ENCODE peak calls at places on chromosomes 11 and 22, in ten cellular contexts. One of them, this sample, is unnamed.

GRCh38 chr11:114953039-114953438 is 274.7 kb downstream of the NXPE2 start:
- DNase-seq in left lobe of liver: no peak
- DNase-seq in H4: no peak
- DNase-seq in B cell: no peak
- DNase-seq in M059J: no peak
- DNase-seq in COLO829: no peak
- DNase-seq in stimulated activated CD8-positive, alpha-beta memory T cell treated with anti-CD3 and anti-CD28 coated beads, Interleukin-15, amount 100 ng/mL, for 1 hour: no peak
- DNase-seq in stimulated activated CD4-positive, alpha-beta T cell treated with anti-CD3 and anti-CD28 coated beads, Interleukin-2, amount 100 ng/mL, for 24 hours: no peak
- DNase-seq in NCI-H2029 treated with DMSO at 0.1 percent for 48 hours: no peak
- DNase-seq in HT-29: peak
- DNase-seq in this sample: no peak

GRCh38 chr22:41589260-41589600 is 410 bp downstream of the PMM1 start:
- DNase-seq in left lobe of liver: no peak
- DNase-seq in H4: no peak
- DNase-seq in B cell: no peak
- DNase-seq in M059J: no peak
- DNase-seq in COLO829: no peak
- DNase-seq in stimulated activated CD8-positive, alpha-beta memory T cell treated with anti-CD3 and anti-CD28 coated beads, Interleukin-15, amount 100 ng/mL, for 1 hour: peak
- DNase-seq in stimulated activated CD4-positive, alpha-beta T cell treated with anti-CD3 and anti-CD28 coated beads, Interleukin-2, amount 100 ng/mL, for 24 hours: peak
- DNase-seq in NCI-H2029 treated with DMSO at 0.1 percent for 48 hours: no peak
- DNase-seq in HT-29: no peak
- DNase-seq in this sample: no peak

GRCh38 chr11:71342951-71343827 is 90.8 kb upstream of the SHANK2 start:
- DNase-seq in left lobe of liver: peak
- DNase-seq in H4: no peak
- DNase-seq in B cell: no peak
- DNase-seq in M059J: peak
- DNase-seq in COLO829: peak
- DNase-seq in stimulated activated CD8-positive, alpha-beta memory T cell treated with anti-CD3 and anti-CD28 coated beads, Interleukin-15, amount 100 ng/mL, for 1 hour: no peak
- DNase-seq in stimulated activated CD4-positive, alpha-beta T cell treated with anti-CD3 and anti-CD28 coated beads, Interleukin-2, amount 100 ng/mL, for 24 hours: peak
- DNase-seq in NCI-H2029 treated with DMSO at 0.1 percent for 48 hours: peak
- DNase-seq in HT-29: peak
- DNase-seq in this sample: no peak

GRCh38 chr11:72681226-72682153 is 7.3 kb upstream of the PDE2A start:
- DNase-seq in left lobe of liver: no peak
- DNase-seq in H4: no peak
- DNase-seq in B cell: no peak
- DNase-seq in M059J: peak
- DNase-seq in COLO829: no peak
- DNase-seq in stimulated activated CD8-positive, alpha-beta memory T cell treated with anti-CD3 and anti-CD28 coated beads, Interleukin-15, amount 100 ng/mL, for 1 hour: no peak
- DNase-seq in stimulated activated CD4-positive, alpha-beta T cell treated with anti-CD3 and anti-CD28 coated beads, Interleukin-2, amount 100 ng/mL, for 24 hours: no peak
- DNase-seq in NCI-H2029 treated with DMSO at 0.1 percent for 48 hours: no peak
- DNase-seq in HT-29: no peak
- DNase-seq in this sample: no peak

GRCh38 chr11:2317354-2318050 is 15.7 kb downstream of the TSPAN32 start:
- DNase-seq in left lobe of liver: peak
- DNase-seq in H4: no peak
- DNase-seq in B cell: no peak
- DNase-seq in M059J: no peak
- DNase-seq in COLO829: no peak
- DNase-seq in stimulated activated CD8-positive, alpha-beta memory T cell treated with anti-CD3 and anti-CD28 coated beads, Interleukin-15, amount 100 ng/mL, for 1 hour: no peak
- DNase-seq in stimulated activated CD4-positive, alpha-beta T cell treated with anti-CD3 and anti-CD28 coated beads, Interleukin-2, amount 100 ng/mL, for 24 hours: no peak
- DNase-seq in NCI-H2029 treated with DMSO at 0.1 percent for 48 hours: no peak
- DNase-seq in HT-29: no peak
- DNase-seq in this sample: no peak

GRCh38 chr11:3088806-3089205 is 31.6 kb upstream of the CARS1 start:
- DNase-seq in left lobe of liver: no peak
- DNase-seq in H4: no peak
- DNase-seq in B cell: no peak
- DNase-seq in M059J: peak
- DNase-seq in COLO829: no peak
- DNase-seq in stimulated activated CD8-positive, alpha-beta memory T cell treated with anti-CD3 and anti-CD28 coated beads, Interleukin-15, amount 100 ng/mL, for 1 hour: no peak
- DNase-seq in stimulated activated CD4-positive, alpha-beta T cell treated with anti-CD3 and anti-CD28 coated beads, Interleukin-2, amount 100 ng/mL, for 24 hours: no peak
- DNase-seq in NCI-H2029 treated with DMSO at 0.1 percent for 48 hours: no peak
- DNase-seq in HT-29: no peak
- DNase-seq in this sample: no peak

GRCh38 chr11:14386895-14387480 is 28.0 kb upstream of the RRAS2 start:
- DNase-seq in left lobe of liver: no peak
- DNase-seq in H4: no peak
- DNase-seq in B cell: no peak
- DNase-seq in M059J: peak
- DNase-seq in COLO829: no peak
- DNase-seq in stimulated activated CD8-positive, alpha-beta memory T cell treated with anti-CD3 and anti-CD28 coated beads, Interleukin-15, amount 100 ng/mL, for 1 hour: no peak
- DNase-seq in stimulated activated CD4-positive, alpha-beta T cell treated with anti-CD3 and anti-CD28 coated beads, Interleukin-2, amount 100 ng/mL, for 24 hours: no peak
- DNase-seq in NCI-H2029 treated with DMSO at 0.1 percent for 48 hours: no peak
- DNase-seq in HT-29: no peak
- DNase-seq in this sample: no peak

GRCh38 chr22:44206696-44207095 is 26.0 kb downstream of the PARVG start:
- DNase-seq in left lobe of liver: no peak
- DNase-seq in H4: no peak
- DNase-seq in B cell: no peak
- DNase-seq in M059J: no peak
- DNase-seq in COLO829: no peak
- DNase-seq in stimulated activated CD8-positive, alpha-beta memory T cell treated with anti-CD3 and anti-CD28 coated beads, Interleukin-15, amount 100 ng/mL, for 1 hour: no peak
- DNase-seq in stimulated activated CD4-positive, alpha-beta T cell treated with anti-CD3 and anti-CD28 coated beads, Interleukin-2, amount 100 ng/mL, for 24 hours: no peak
- DNase-seq in NCI-H2029 treated with DMSO at 0.1 percent for 48 hours: no peak
- DNase-seq in HT-29: no peak
- DNase-seq in this sample: no peak

GRCh38 chr11:72081184-72081644 is 564 bp downstream of the LRRC51 start:
- DNase-seq in left lobe of liver: no peak
- DNase-seq in H4: no peak
- DNase-seq in B cell: no peak
- DNase-seq in M059J: no peak
- DNase-seq in COLO829: no peak
- DNase-seq in stimulated activated CD8-positive, alpha-beta memory T cell treated with anti-CD3 and anti-CD28 coated beads, Interleukin-15, amount 100 ng/mL, for 1 hour: no peak
- DNase-seq in stimulated activated CD4-positive, alpha-beta T cell treated with anti-CD3 and anti-CD28 coated beads, Interleukin-2, amount 100 ng/mL, for 24 hours: no peak
- DNase-seq in NCI-H2029 treated with DMSO at 0.1 percent for 48 hours: no peak
- DNase-seq in HT-29: no peak
- DNase-seq in this sample: no peak

GRCh38 chr22:17199131-17199731 is 20.0 kb downstream of the ADA2 start:
- DNase-seq in left lobe of liver: no peak
- DNase-seq in H4: no peak
- DNase-seq in B cell: no peak
- DNase-seq in M059J: peak
- DNase-seq in COLO829: no peak
- DNase-seq in stimulated activated CD8-positive, alpha-beta memory T cell treated with anti-CD3 and anti-CD28 coated beads, Interleukin-15, amount 100 ng/mL, for 1 hour: no peak
- DNase-seq in stimulated activated CD4-positive, alpha-beta T cell treated with anti-CD3 and anti-CD28 coated beads, Interleukin-2, amount 100 ng/mL, for 24 hours: no peak
- DNase-seq in NCI-H2029 treated with DMSO at 0.1 percent for 48 hours: peak
- DNase-seq in HT-29: no peak
- DNase-seq in this sample: peak

GRCh38 chr11:58963551-58964075 is 24.3 kb downstream of the GLYATL1 start:
- DNase-seq in left lobe of liver: peak
- DNase-seq in H4: no peak
- DNase-seq in B cell: no peak
- DNase-seq in M059J: no peak
- DNase-seq in COLO829: peak
- DNase-seq in stimulated activated CD8-positive, alpha-beta memory T cell treated with anti-CD3 and anti-CD28 coated beads, Interleukin-15, amount 100 ng/mL, for 1 hour: no peak
- DNase-seq in stimulated activated CD4-positive, alpha-beta T cell treated with anti-CD3 and anti-CD28 coated beads, Interleukin-2, amount 100 ng/mL, for 24 hours: no peak
- DNase-seq in NCI-H2029 treated with DMSO at 0.1 percent for 48 hours: no peak
- DNase-seq in HT-29: no peak
- DNase-seq in this sample: no peak

GRCh38 chr11:107691003-107691402 is 20.9 kb downstream of the SLN start:
- DNase-seq in left lobe of liver: no peak
- DNase-seq in H4: no peak
- DNase-seq in B cell: no peak
- DNase-seq in M059J: peak
- DNase-seq in COLO829: no peak
- DNase-seq in stimulated activated CD8-positive, alpha-beta memory T cell treated with anti-CD3 and anti-CD28 coated beads, Interleukin-15, amount 100 ng/mL, for 1 hour: no peak
- DNase-seq in stimulated activated CD4-positive, alpha-beta T cell treated with anti-CD3 and anti-CD28 coated beads, Interleukin-2, amount 100 ng/mL, for 24 hours: no peak
- DNase-seq in NCI-H2029 treated with DMSO at 0.1 percent for 48 hours: no peak
- DNase-seq in HT-29: no peak
- DNase-seq in this sample: no peak

This sample was measured in D721Med.